ENCODE peak calls at places on chromosomes 7 and 10, in eight cellular contexts. One of them, this sample, is unnamed.

GRCh38 chr7:48904975-48905374 is 19.4 kb upstream of the CDC14C start:
- DNase-seq in cardiac muscle cell: no peak
- DNase-seq in ovary: no peak
- DNase-seq in bronchial epithelial cell: no peak
- DNase-seq in mammary epithelial cell: no peak
- DNase-seq in naive thymus-derived CD4-positive, alpha-beta T cell: no peak
- DNase-seq in left ventricle myocardium inferior: no peak
- DNase-seq in IMR-90: no peak
- DNase-seq in this sample: no peak

GRCh38 chr7:27175626-27176342 is 1.7 kb upstream of the HOXA10 start:
- DNase-seq in ovary: no peak
- DNase-seq in mammary epithelial cell: no peak
- DNase-seq in cardiac muscle cell: no peak
- DNase-seq in left ventricle myocardium inferior: peak; percentile 2
- DNase-seq in IMR-90: no peak
- DNase-seq in bronchial epithelial cell: no peak
- DNase-seq in naive thymus-derived CD4-positive, alpha-beta T cell: no peak
- DNase-seq in this sample: peak; percentile 6

GRCh38 chr7:54904130-54904529 is 114.7 kb upstream of the EGFR start:
- DNase-seq in mammary epithelial cell: no peak
- DNase-seq in naive thymus-derived CD4-positive, alpha-beta T cell: no peak
- DNase-seq in cardiac muscle cell: peak; percentile 68
- DNase-seq in ovary: no peak
- DNase-seq in bronchial epithelial cell: peak; percentile 22
- DNase-seq in left ventricle myocardium inferior: no peak
- DNase-seq in IMR-90: peak; percentile 97
- DNase-seq in this sample: no peak

GRCh38 chr10:88066876-88067275 is 203.5 kb downstream of the PTEN start:
- DNase-seq in mammary epithelial cell: no peak
- DNase-seq in left ventricle myocardium inferior: no peak
- DNase-seq in cardiac muscle cell: no peak
- DNase-seq in IMR-90: no peak
- DNase-seq in naive thymus-derived CD4-positive, alpha-beta T cell: no peak
- DNase-seq in ovary: no peak
- DNase-seq in bronchial epithelial cell: no peak
- DNase-seq in this sample: no peak

GRCh38 chr7:116953727-116954442 is 584 bp downstream of the ST7 start:
- DNase-seq in left ventricle myocardium inferior: peak; percentile 45
- DNase-seq in ovary: peak; percentile 77
- DNase-seq in mammary epithelial cell: peak; percentile 80
- DNase-seq in naive thymus-derived CD4-positive, alpha-beta T cell: peak; percentile 64
- DNase-seq in IMR-90: peak; percentile 88
- DNase-seq in bronchial epithelial cell: peak; percentile 48
- DNase-seq in cardiac muscle cell: peak; percentile 80
- DNase-seq in this sample: peak; percentile 76

GRCh38 chr7:105198223-105198622 is 184.2 kb downstream of the KMT2E start:
- DNase-seq in IMR-90: peak; percentile 95
- DNase-seq in bronchial epithelial cell: peak; percentile 50
- DNase-seq in naive thymus-derived CD4-positive, alpha-beta T cell: no peak
- DNase-seq in ovary: no peak
- DNase-seq in left ventricle myocardium inferior: no peak
- DNase-seq in cardiac muscle cell: peak; percentile 68
- DNase-seq in mammary epithelial cell: no peak
- DNase-seq in this sample: no peak

GRCh38 chr7:33642312-33642711 is 263.0 kb upstream of the BMPER start:
- DNase-seq in cardiac muscle cell: no peak
- DNase-seq in left ventricle myocardium inferior: no peak
- DNase-seq in mammary epithelial cell: no peak
- DNase-seq in IMR-90: no peak
- DNase-seq in naive thymus-derived CD4-positive, alpha-beta T cell: no peak
- DNase-seq in ovary: no peak
- DNase-seq in bronchial epithelial cell: no peak
- DNase-seq in this sample: no peak

GRCh38 chr10:31929260-31929985 is 792 bp upstream of the ARHGAP12 start:
- DNase-seq in bronchial epithelial cell: peak; percentile 29
- DNase-seq in ovary: peak; percentile 63
- DNase-seq in left ventricle myocardium inferior: peak; percentile 58
- DNase-seq in naive thymus-derived CD4-positive, alpha-beta T cell: peak; percentile 43
- DNase-seq in mammary epithelial cell: peak; percentile 43
- DNase-seq in IMR-90: no peak
- DNase-seq in cardiac muscle cell: peak; percentile 27
- DNase-seq in this sample: peak; percentile 82

GRCh38 chr10:133003195-133003594 is 60.8 kb upstream of the CFAP46 start:
- DNase-seq in IMR-90: no peak
- DNase-seq in left ventricle myocardium inferior: no peak
- DNase-seq in naive thymus-derived CD4-positive, alpha-beta T cell: no peak
- DNase-seq in cardiac muscle cell: no peak
- DNase-seq in bronchial epithelial cell: no peak
- DNase-seq in ovary: no peak
- DNase-seq in mammary epithelial cell: no peak
- DNase-seq in this sample: no peak

GRCh38 chr7:132450188-132450587 is 126.1 kb downstream of the PLXNA4 start:
- DNase-seq in mammary epithelial cell: no peak
- DNase-seq in IMR-90: no peak
- DNase-seq in cardiac muscle cell: no peak
- DNase-seq in naive thymus-derived CD4-positive, alpha-beta T cell: no peak
- DNase-seq in ovary: no peak
- DNase-seq in left ventricle myocardium inferior: no peak
- DNase-seq in bronchial epithelial cell: no peak
- DNase-seq in this sample: no peak

GRCh38 chr10:27713906-27714305 is 31.7 kb downstream of the MKX start:
- DNase-seq in IMR-90: no peak
- DNase-seq in mammary epithelial cell: no peak
- DNase-seq in ovary: no peak
- DNase-seq in naive thymus-derived CD4-positive, alpha-beta T cell: no peak
- DNase-seq in cardiac muscle cell: no peak
- DNase-seq in bronchial epithelial cell: peak; percentile 8
- DNase-seq in left ventricle myocardium inferior: no peak
- DNase-seq in this sample: no peak

GRCh38 chr7:138879356-138879755 is 81.4 kb upstream of the ATP6V0A4 start:
- DNase-seq in cardiac muscle cell: no peak
- DNase-seq in bronchial epithelial cell: no peak
- DNase-seq in ovary: no peak
- DNase-seq in mammary epithelial cell: no peak
- DNase-seq in IMR-90: no peak
- DNase-seq in left ventricle myocardium inferior: no peak
- DNase-seq in naive thymus-derived CD4-positive, alpha-beta T cell: no peak
- DNase-seq in this sample: no peak

GRCh38 chr10:62462456-62462855 is 88.3 kb downstream of the ZNF365 start:
- DNase-seq in ovary: no peak
- DNase-seq in naive thymus-derived CD4-positive, alpha-beta T cell: no peak
- DNase-seq in mammary epithelial cell: no peak
- DNase-seq in IMR-90: no peak
- DNase-seq in left ventricle myocardium inferior: no peak
- DNase-seq in bronchial epithelial cell: no peak
- DNase-seq in cardiac muscle cell: no peak
- DNase-seq in this sample: no peak

GRCh38 chr7:130941322-130942210 is 207.6 kb upstream of the KLF14 start:
- DNase-seq in cardiac muscle cell: peak; percentile 61
- DNase-seq in IMR-90: peak; percentile 84
- DNase-seq in bronchial epithelial cell: peak; percentile 72
- DNase-seq in mammary epithelial cell: peak; percentile 79
- DNase-seq in ovary: peak; percentile 70
- DNase-seq in left ventricle myocardium inferior: peak; percentile 35
- DNase-seq in naive thymus-derived CD4-positive, alpha-beta T cell: no peak
- DNase-seq in this sample: peak; percentile 79

GRCh38 chr10:124739119-124739921 is 4.9 kb downstream of the FAM53B start:
- DNase-seq in mammary epithelial cell: no peak
- DNase-seq in cardiac muscle cell: peak; percentile 50
- DNase-seq in ovary: no peak
- DNase-seq in naive thymus-derived CD4-positive, alpha-beta T cell: no peak
- DNase-seq in bronchial epithelial cell: peak; percentile 21
- DNase-seq in left ventricle myocardium inferior: no peak
- DNase-seq in IMR-90: no peak
- DNase-seq in this sample: no peak

GRCh38 chr7:101306307-101306706 is 15.3 kb downstream of the IFT22 start:
- DNase-seq in ovary: no peak
- DNase-seq in cardiac muscle cell: no peak
- DNase-seq in bronchial epithelial cell: no peak
- DNase-seq in IMR-90: no peak
- DNase-seq in naive thymus-derived CD4-positive, alpha-beta T cell: no peak
- DNase-seq in left ventricle myocardium inferior: no peak
- DNase-seq in mammary epithelial cell: no peak
- DNase-seq in this sample: no peak

GRCh38 chr7:96300981-96301380 is 20.9 kb downstream of the SLC25A13 start:
- DNase-seq in mammary epithelial cell: no peak
- DNase-seq in cardiac muscle cell: no peak
- DNase-seq in bronchial epithelial cell: no peak
- DNase-seq in IMR-90: no peak
- DNase-seq in ovary: no peak
- DNase-seq in left ventricle myocardium inferior: no peak
- DNase-seq in naive thymus-derived CD4-positive, alpha-beta T cell: no peak
- DNase-seq in this sample: no peak

GRCh38 chr10:89470628-89471027 is 56.3 kb downstream of the IFIT5 start:
- DNase-seq in mammary epithelial cell: no peak
- DNase-seq in left ventricle myocardium inferior: no peak
- DNase-seq in ovary: no peak
- DNase-seq in bronchial epithelial cell: no peak
- DNase-seq in naive thymus-derived CD4-positive, alpha-beta T cell: no peak
- DNase-seq in cardiac muscle cell: no peak
- DNase-seq in IMR-90: peak; percentile 10
- DNase-seq in this sample: no peak

GRCh38 chr7:52463341-52463740 is 572.1 kb upstream of the POM121L12 start:
- DNase-seq in bronchial epithelial cell: peak; percentile 68
- DNase-seq in left ventricle myocardium inferior: no peak
- DNase-seq in ovary: no peak
- DNase-seq in naive thymus-derived CD4-positive, alpha-beta T cell: no peak
- DNase-seq in cardiac muscle cell: peak; percentile 0
- DNase-seq in IMR-90: no peak
- DNase-seq in mammary epithelial cell: no peak
- DNase-seq in this sample: no peak

GRCh38 chr10:28939352-28940157 is 262.2 kb downstream of the BAMBI start:
- DNase-seq in IMR-90: peak; percentile 66
- DNase-seq in bronchial epithelial cell: peak; percentile 87
- DNase-seq in naive thymus-derived CD4-positive, alpha-beta T cell: no peak
- DNase-seq in ovary: no peak
- DNase-seq in left ventricle myocardium inferior: peak; percentile 39
- DNase-seq in mammary epithelial cell: no peak
- DNase-seq in cardiac muscle cell: peak; percentile 98
- DNase-seq in this sample: peak; percentile 64

GRCh38 chr7:2641406-2642393 is 9.9 kb downstream of the TTYH3 start:
- DNase-seq in cardiac muscle cell: peak; percentile 98
- DNase-seq in naive thymus-derived CD4-positive, alpha-beta T cell: no peak
- DNase-seq in bronchial epithelial cell: peak; percentile 53
- DNase-seq in IMR-90: peak; percentile 97
- DNase-seq in left ventricle myocardium inferior: peak; percentile 92
- DNase-seq in mammary epithelial cell: peak; percentile 76
- DNase-seq in ovary: peak; percentile 88
- DNase-seq in this sample: peak; percentile 85

GRCh38 chr7:832292-832967 is at the start of gene SUN1:
- DNase-seq in left ventricle myocardium inferior: no peak
- DNase-seq in IMR-90: peak; percentile 88
- DNase-seq in bronchial epithelial cell: peak; percentile 98
- DNase-seq in ovary: no peak
- DNase-seq in cardiac muscle cell: peak; percentile 72
- DNase-seq in naive thymus-derived CD4-positive, alpha-beta T cell: peak; percentile 30
- DNase-seq in mammary epithelial cell: peak; percentile 96
- DNase-seq in this sample: no peak

GRCh38 chr7:45579386-45579785 is 5.2 kb downstream of the ADCY1 start:
- DNase-seq in ovary: no peak
- DNase-seq in bronchial epithelial cell: no peak
- DNase-seq in left ventricle myocardium inferior: no peak
- DNase-seq in cardiac muscle cell: no peak
- DNase-seq in mammary epithelial cell: no peak
- DNase-seq in IMR-90: no peak
- DNase-seq in naive thymus-derived CD4-positive, alpha-beta T cell: no peak
- DNase-seq in this sample: no peak

GRCh38 chr10:25820496-25821415 is 113.3 kb upstream of the MYO3A start:
- DNase-seq in ovary: no peak
- DNase-seq in IMR-90: no peak
- DNase-seq in cardiac muscle cell: no peak
- DNase-seq in left ventricle myocardium inferior: no peak
- DNase-seq in mammary epithelial cell: no peak
- DNase-seq in bronchial epithelial cell: no peak
- DNase-seq in naive thymus-derived CD4-positive, alpha-beta T cell: no peak
- DNase-seq in this sample: no peak

DNA sequence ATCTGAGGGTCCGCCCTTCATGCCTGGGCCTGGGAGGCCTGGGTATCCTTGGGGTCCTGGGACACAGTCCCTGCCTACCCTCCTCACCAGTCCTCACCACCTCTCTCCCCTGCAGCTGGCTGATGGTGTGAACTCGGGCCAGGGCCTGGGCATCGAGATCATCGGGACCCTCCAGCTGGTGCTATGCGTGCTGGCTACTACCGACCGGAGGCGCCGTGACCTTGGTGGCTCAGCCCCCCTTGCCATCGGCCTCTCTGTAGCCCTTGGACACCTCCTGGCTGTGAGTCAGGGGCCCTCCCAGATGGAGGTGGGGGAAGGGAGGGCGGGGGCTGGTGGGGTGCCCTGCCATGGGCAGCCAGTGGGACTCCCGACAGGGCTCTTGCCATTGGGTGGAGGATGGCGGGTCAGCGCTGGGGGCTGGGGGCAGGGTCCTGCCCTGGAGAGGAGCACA is 10.3 kb downstream of the AQP1 start:
- DNase-seq in left ventricle myocardium inferior: peak; percentile 11
- DNase-seq in bronchial epithelial cell: no peak
- DNase-seq in cardiac muscle cell: no peak
- DNase-seq in mammary epithelial cell: no peak
- DNase-seq in IMR-90: no peak
- DNase-seq in ovary: peak; percentile 6
- DNase-seq in naive thymus-derived CD4-positive, alpha-beta T cell: no peak
- DNase-seq in this sample: peak; percentile 49
- H3K4me3 ChIP-seq in left ventricle myocardium inferior: peak overlapping the region; percentile 70
- H3K4me3 ChIP-seq in bronchial epithelial cell: no peak overlapping the region
- H3K4me3 ChIP-seq in cardiac muscle cell: no peak overlapping the region
- H3K4me3 ChIP-seq in mammary epithelial cell: no peak overlapping the region
- H3K4me3 ChIP-seq in IMR-90: no peak overlapping the region
- H3K4me3 ChIP-seq in ovary: no peak overlapping the region
- H3K4me3 ChIP-seq in naive thymus-derived CD4-positive, alpha-beta T cell: no peak overlapping the region
- H3K4me3 ChIP-seq in this sample: no peak overlapping the region

GRCh38 chr7:140458191-140458590 is 21.1 kb downstream of the MKRN1 start:
- DNase-seq in IMR-90: no peak
- DNase-seq in ovary: no peak
- DNase-seq in naive thymus-derived CD4-positive, alpha-beta T cell: no peak
- DNase-seq in cardiac muscle cell: no peak
- DNase-seq in bronchial epithelial cell: no peak
- DNase-seq in mammary epithelial cell: no peak
- DNase-seq in left ventricle myocardium inferior: no peak
- DNase-seq in this sample: no peak

GRCh38 chr7:140463111-140463510 is 16.2 kb downstream of the MKRN1 start:
- DNase-seq in mammary epithelial cell: no peak
- DNase-seq in cardiac muscle cell: no peak
- DNase-seq in ovary: no peak
- DNase-seq in naive thymus-derived CD4-positive, alpha-beta T cell: no peak
- DNase-seq in bronchial epithelial cell: no peak
- DNase-seq in IMR-90: no peak
- DNase-seq in left ventricle myocardium inferior: no peak
- DNase-seq in this sample: no peak
- H3K36me3 ChIP-seq in mammary epithelial cell: peaks cover 11% of the 10 kb centered on the region
- H3K36me3 ChIP-seq in cardiac muscle cell: peaks cover 43% of the 10 kb centered on the region
- H3K36me3 ChIP-seq in ovary: no peaks in the 10 kb centered on the region
- H3K36me3 ChIP-seq in naive thymus-derived CD4-positive, alpha-beta T cell: peaks cover 84% of the 10 kb centered on the region
- H3K36me3 ChIP-seq in bronchial epithelial cell: peaks cover 8% of the 10 kb centered on the region
- H3K36me3 ChIP-seq in IMR-90: peaks cover 40% of the 10 kb centered on the region
- H3K36me3 ChIP-seq in left ventricle myocardium inferior: peaks cover 78% of the 10 kb centered on the region
- H3K36me3 ChIP-seq in this sample: peaks cover 50% of the 10 kb centered on the region

GRCh38 chr7:67937717-67938191 is 941.1 kb downstream of the TYW1 start:
- DNase-seq in naive thymus-derived CD4-positive, alpha-beta T cell: no peak
- DNase-seq in left ventricle myocardium inferior: peak; percentile 17
- DNase-seq in mammary epithelial cell: peak; percentile 18
- DNase-seq in cardiac muscle cell: peak; percentile 93
- DNase-seq in IMR-90: peak; percentile 1
- DNase-seq in ovary: peak; percentile 17
- DNase-seq in bronchial epithelial cell: peak; percentile 65
- DNase-seq in this sample: no peak
- H3K4me3 ChIP-seq in naive thymus-derived CD4-positive, alpha-beta T cell: no peak overlapping the region
- H3K4me3 ChIP-seq in left ventricle myocardium inferior: peak overlapping the region; percentile 32
- H3K4me3 ChIP-seq in mammary epithelial cell: no peak overlapping the region
- H3K4me3 ChIP-seq in cardiac muscle cell: no peak overlapping the region
- H3K4me3 ChIP-seq in IMR-90: no peak overlapping the region
- H3K4me3 ChIP-seq in ovary: no peak overlapping the region
- H3K4me3 ChIP-seq in bronchial epithelial cell: no peak overlapping the region
- H3K4me3 ChIP-seq in this sample: no peak overlapping the region

GRCh38 chr7:5689118-5689517 is 92.3 kb downstream of the RNF216 start:
- DNase-seq in ovary: no peak
- DNase-seq in cardiac muscle cell: peak; percentile 71
- DNase-seq in naive thymus-derived CD4-positive, alpha-beta T cell: peak; percentile 41
- DNase-seq in IMR-90: peak; percentile 69
- DNase-seq in bronchial epithelial cell: peak; percentile 40
- DNase-seq in left ventricle myocardium inferior: no peak
- DNase-seq in mammary epithelial cell: no peak
- DNase-seq in this sample: no peak
- H3K36me3 ChIP-seq in ovary: no peaks in the 10 kb centered on the region
- H3K36me3 ChIP-seq in cardiac muscle cell: peaks cover 15% of the 10 kb centered on the region
- H3K36me3 ChIP-seq in naive thymus-derived CD4-positive, alpha-beta T cell: peaks cover 15% of the 10 kb centered on the region
- H3K36me3 ChIP-seq in IMR-90: peaks cover 13% of the 10 kb centered on the region
- H3K36me3 ChIP-seq in bronchial epithelial cell: peaks cover 10% of the 10 kb centered on the region
- H3K36me3 ChIP-seq in left ventricle myocardium inferior: peaks cover 12% of the 10 kb centered on the region
- H3K36me3 ChIP-seq in mammary epithelial cell: no peaks in the 10 kb centered on the region
- H3K36me3 ChIP-seq in this sample: no peaks in the 10 kb centered on the region